ENCODE peak calls at places on chromosome 5, in ten cellular contexts. One of them, this sample, is unnamed.

GRCh38 chr5:37810311-37810710 is 29.5 kb downstream of the GDNF start:
- DNase-seq in sigmoid colon: no peak
- DNase-seq in trophoblast cell: no peak
- DNase-seq in IMR-90: peak; percentile 64
- DNase-seq in CD8-positive, alpha-beta T cell: no peak
- DNase-seq in pancreas: no peak
- DNase-seq in right lobe of liver: no peak
- DNase-seq in transverse colon: no peak
- DNase-seq in aorta: no peak
- DNase-seq in esophagus squamous epithelium: no peak
- DNase-seq in this sample: no peak

GRCh38 chr5:126680215-126680817 is 79.6 kb downstream of the PHAX start:
- DNase-seq in sigmoid colon: no peak
- DNase-seq in trophoblast cell: no peak
- DNase-seq in IMR-90: peak; percentile 19
- DNase-seq in CD8-positive, alpha-beta T cell: no peak
- DNase-seq in pancreas: no peak
- DNase-seq in right lobe of liver: no peak
- DNase-seq in transverse colon: peak; percentile 24
- DNase-seq in aorta: peak; percentile 50
- DNase-seq in esophagus squamous epithelium: no peak
- DNase-seq in this sample: no peak

GRCh38 chr5:91409304-91409703 is 26.2 kb upstream of the ARRDC3 start:
- DNase-seq in sigmoid colon: no peak
- DNase-seq in trophoblast cell: no peak
- DNase-seq in IMR-90: no peak
- DNase-seq in CD8-positive, alpha-beta T cell: no peak
- DNase-seq in pancreas: no peak
- DNase-seq in right lobe of liver: no peak
- DNase-seq in transverse colon: no peak
- DNase-seq in aorta: no peak
- DNase-seq in esophagus squamous epithelium: no peak
- DNase-seq in this sample: no peak

GRCh38 chr5:107306597-107306996 is 364.1 kb downstream of the EFNA5 start:
- DNase-seq in sigmoid colon: no peak
- DNase-seq in trophoblast cell: no peak
- DNase-seq in IMR-90: no peak
- DNase-seq in CD8-positive, alpha-beta T cell: no peak
- DNase-seq in pancreas: no peak
- DNase-seq in right lobe of liver: no peak
- DNase-seq in transverse colon: no peak
- DNase-seq in aorta: no peak
- DNase-seq in esophagus squamous epithelium: no peak
- DNase-seq in this sample: no peak

GRCh38 chr5:126600631-126601511 is at the start of gene PHAX:
- DNase-seq in sigmoid colon: peak; percentile 84
- DNase-seq in trophoblast cell: peak; percentile 79
- DNase-seq in IMR-90: peak; percentile 76
- DNase-seq in CD8-positive, alpha-beta T cell: peak; percentile 47
- DNase-seq in pancreas: peak; percentile 90
- DNase-seq in right lobe of liver: peak; percentile 86
- DNase-seq in transverse colon: peak; percentile 86
- DNase-seq in aorta: peak; percentile 82
- DNase-seq in esophagus squamous epithelium: no peak
- DNase-seq in this sample: peak; percentile 79

GRCh38 chr5:72857396-72857795 is 40.9 kb downstream of the TNPO1 start:
- DNase-seq in sigmoid colon: no peak
- DNase-seq in trophoblast cell: no peak
- DNase-seq in IMR-90: no peak
- DNase-seq in CD8-positive, alpha-beta T cell: no peak
- DNase-seq in pancreas: no peak
- DNase-seq in right lobe of liver: no peak
- DNase-seq in transverse colon: no peak
- DNase-seq in aorta: no peak
- DNase-seq in esophagus squamous epithelium: no peak
- DNase-seq in this sample: no peak

GRCh38 chr5:160199410-160199911 is 29.8 kb upstream of the FABP6 start:
- DNase-seq in sigmoid colon: peak; percentile 79
- DNase-seq in trophoblast cell: peak; percentile 36
- DNase-seq in IMR-90: peak; percentile 23
- DNase-seq in CD8-positive, alpha-beta T cell: peak; percentile 48
- DNase-seq in pancreas: peak; percentile 85
- DNase-seq in right lobe of liver: peak; percentile 76
- DNase-seq in transverse colon: peak; percentile 74
- DNase-seq in aorta: peak; percentile 81
- DNase-seq in esophagus squamous epithelium: peak; percentile 12
- DNase-seq in this sample: peak; percentile 79

GRCh38 chr5:77390222-77390621 is 101.9 kb downstream of the WDR41 start:
- DNase-seq in sigmoid colon: no peak
- DNase-seq in trophoblast cell: no peak
- DNase-seq in IMR-90: no peak
- DNase-seq in CD8-positive, alpha-beta T cell: no peak
- DNase-seq in pancreas: no peak
- DNase-seq in right lobe of liver: no peak
- DNase-seq in transverse colon: no peak
- DNase-seq in aorta: no peak
- DNase-seq in esophagus squamous epithelium: no peak
- DNase-seq in this sample: no peak

GRCh38 chr5:143174714-143175398 is 228.6 kb downstream of the NR3C1 start:
- DNase-seq in sigmoid colon: no peak
- DNase-seq in trophoblast cell: no peak
- DNase-seq in IMR-90: peak; percentile 58
- DNase-seq in CD8-positive, alpha-beta T cell: no peak
- DNase-seq in pancreas: no peak
- DNase-seq in right lobe of liver: no peak
- DNase-seq in transverse colon: no peak
- DNase-seq in aorta: no peak
- DNase-seq in esophagus squamous epithelium: no peak
- DNase-seq in this sample: no peak

GRCh38 chr5:175870820-175871447 is 444 bp upstream of the CPLX2 start:
- DNase-seq in sigmoid colon: no peak
- DNase-seq in trophoblast cell: no peak
- DNase-seq in IMR-90: no peak
- DNase-seq in CD8-positive, alpha-beta T cell: no peak
- DNase-seq in pancreas: no peak
- DNase-seq in right lobe of liver: no peak
- DNase-seq in transverse colon: no peak
- DNase-seq in aorta: no peak
- DNase-seq in esophagus squamous epithelium: no peak
- DNase-seq in this sample: no peak

GRCh38 chr5:103393131-103393754 is 134.7 kb downstream of the MACIR start:
- DNase-seq in sigmoid colon: peak; percentile 63
- DNase-seq in trophoblast cell: no peak
- DNase-seq in IMR-90: no peak
- DNase-seq in CD8-positive, alpha-beta T cell: no peak
- DNase-seq in pancreas: no peak
- DNase-seq in right lobe of liver: no peak
- DNase-seq in transverse colon: no peak
- DNase-seq in aorta: no peak
- DNase-seq in esophagus squamous epithelium: no peak
- DNase-seq in this sample: no peak

GRCh38 chr5:177509991-177510566 is 453 bp upstream of the DOK3 start:
- DNase-seq in sigmoid colon: no peak
- DNase-seq in trophoblast cell: no peak
- DNase-seq in IMR-90: no peak
- DNase-seq in CD8-positive, alpha-beta T cell: no peak
- DNase-seq in pancreas: peak; percentile 54
- DNase-seq in right lobe of liver: no peak
- DNase-seq in transverse colon: no peak
- DNase-seq in aorta: peak; percentile 49
- DNase-seq in esophagus squamous epithelium: no peak
- DNase-seq in this sample: no peak

GRCh38 chr5:124921694-124922093 is 175.3 kb upstream of the ZNF608 start:
- DNase-seq in sigmoid colon: no peak
- DNase-seq in trophoblast cell: no peak
- DNase-seq in IMR-90: no peak
- DNase-seq in CD8-positive, alpha-beta T cell: no peak
- DNase-seq in pancreas: no peak
- DNase-seq in right lobe of liver: no peak
- DNase-seq in transverse colon: no peak
- DNase-seq in aorta: no peak
- DNase-seq in esophagus squamous epithelium: no peak
- DNase-seq in this sample: no peak

GRCh38 chr5:124923131-124923530 is 176.7 kb upstream of the ZNF608 start:
- DNase-seq in sigmoid colon: no peak
- DNase-seq in trophoblast cell: no peak
- DNase-seq in IMR-90: peak; percentile 24
- DNase-seq in CD8-positive, alpha-beta T cell: no peak
- DNase-seq in pancreas: no peak
- DNase-seq in right lobe of liver: no peak
- DNase-seq in transverse colon: no peak
- DNase-seq in aorta: no peak
- DNase-seq in esophagus squamous epithelium: no peak
- DNase-seq in this sample: no peak

GRCh38 chr5:124920909-124921666 is 174.6 kb upstream of the ZNF608 start:
- DNase-seq in sigmoid colon: no peak
- DNase-seq in trophoblast cell: no peak
- DNase-seq in IMR-90: no peak
- DNase-seq in CD8-positive, alpha-beta T cell: no peak
- DNase-seq in pancreas: no peak
- DNase-seq in right lobe of liver: no peak
- DNase-seq in transverse colon: no peak
- DNase-seq in aorta: no peak
- DNase-seq in esophagus squamous epithelium: no peak
- DNase-seq in this sample: no peak

GRCh38 chr5:124924729-124925128 is 178.3 kb upstream of the ZNF608 start:
- DNase-seq in sigmoid colon: no peak
- DNase-seq in trophoblast cell: no peak
- DNase-seq in IMR-90: no peak
- DNase-seq in CD8-positive, alpha-beta T cell: no peak
- DNase-seq in pancreas: no peak
- DNase-seq in right lobe of liver: no peak
- DNase-seq in transverse colon: no peak
- DNase-seq in aorta: no peak
- DNase-seq in esophagus squamous epithelium: no peak
- DNase-seq in this sample: no peak

DNA sequence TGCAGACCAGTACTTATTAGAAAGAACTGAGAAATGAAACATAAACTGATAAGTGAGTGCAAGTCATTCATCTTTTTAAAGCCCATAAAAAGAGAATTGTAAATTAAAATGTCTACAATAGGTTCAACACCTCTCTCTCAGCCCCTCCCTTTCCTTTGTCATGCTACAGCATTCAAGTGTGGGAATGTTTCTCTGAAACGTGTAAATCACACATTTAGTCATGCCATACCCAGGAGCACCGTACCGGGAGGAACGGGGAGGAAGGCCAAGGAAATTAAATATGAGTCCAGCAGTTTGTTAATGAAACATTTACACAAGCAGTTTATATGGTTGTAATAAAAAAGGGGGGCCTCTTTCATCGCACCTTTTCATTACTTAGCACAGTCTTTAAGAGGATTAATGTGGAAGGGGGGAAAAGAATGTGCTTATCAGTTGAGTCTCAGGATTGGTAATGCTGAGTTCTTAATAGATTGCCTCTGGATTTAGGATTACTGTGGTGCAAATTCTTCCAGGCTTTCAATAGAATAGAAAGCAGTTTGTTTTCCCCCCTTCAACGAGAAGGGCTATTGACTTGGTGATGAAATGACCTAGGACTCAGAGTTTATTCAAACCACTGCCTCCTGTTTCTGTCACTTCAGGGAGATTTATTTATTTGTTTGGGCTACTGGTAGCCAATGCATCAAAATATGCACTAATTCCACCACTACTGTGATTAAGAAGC is 176.0 kb upstream of the ZNF608 start:
- DNase-seq in sigmoid colon: no peak
- DNase-seq in trophoblast cell: no peak
- DNase-seq in IMR-90: no peak
- DNase-seq in CD8-positive, alpha-beta T cell: no peak
- DNase-seq in pancreas: no peak
- DNase-seq in right lobe of liver: no peak
- DNase-seq in transverse colon: no peak
- DNase-seq in aorta: no peak
- DNase-seq in esophagus squamous epithelium: no peak
- DNase-seq in this sample: no peak
- H3K27ac ChIP-seq in sigmoid colon: peak overlapping the region; percentile 31
- H3K27ac ChIP-seq in trophoblast cell: no peak overlapping the region
- H3K27ac ChIP-seq in IMR-90: no peak overlapping the region
- H3K27ac ChIP-seq in CD8-positive, alpha-beta T cell: no peak overlapping the region
- H3K27ac ChIP-seq in pancreas: no peak overlapping the region
- H3K27ac ChIP-seq in right lobe of liver: no peak overlapping the region
- H3K27ac ChIP-seq in transverse colon: no peak overlapping the region
- H3K27ac ChIP-seq in aorta: no peak overlapping the region
- H3K27ac ChIP-seq in esophagus squamous epithelium: no peak overlapping the region
- H3K27ac ChIP-seq in this sample: no peak overlapping the region

GRCh38 chr5:96871686-96872085 is 4.6 kb upstream of the ERAP2 start:
- DNase-seq in sigmoid colon: no peak
- DNase-seq in trophoblast cell: no peak
- DNase-seq in IMR-90: no peak
- DNase-seq in CD8-positive, alpha-beta T cell: no peak
- DNase-seq in pancreas: no peak
- DNase-seq in right lobe of liver: no peak
- DNase-seq in transverse colon: no peak
- DNase-seq in aorta: no peak
- DNase-seq in esophagus squamous epithelium: no peak
- DNase-seq in this sample: no peak
- H3K27ac ChIP-seq in sigmoid colon: no peak overlapping the region
- H3K27ac ChIP-seq in trophoblast cell: no peak overlapping the region
- H3K27ac ChIP-seq in IMR-90: no peak overlapping the region
- H3K27ac ChIP-seq in CD8-positive, alpha-beta T cell: no peak overlapping the region
- H3K27ac ChIP-seq in pancreas: no peak overlapping the region
- H3K27ac ChIP-seq in right lobe of liver: no peak overlapping the region
- H3K27ac ChIP-seq in transverse colon: no peak overlapping the region
- H3K27ac ChIP-seq in aorta: no peak overlapping the region
- H3K27ac ChIP-seq in esophagus squamous epithelium: no peak overlapping the region
- H3K27ac ChIP-seq in this sample: no peak overlapping the region

GRCh38 chr5:6011199-6011598 is 367.1 kb downstream of the MED10 start:
- DNase-seq in sigmoid colon: no peak
- DNase-seq in trophoblast cell: no peak
- DNase-seq in IMR-90: no peak
- DNase-seq in CD8-positive, alpha-beta T cell: no peak
- DNase-seq in pancreas: no peak
- DNase-seq in right lobe of liver: no peak
- DNase-seq in transverse colon: no peak
- DNase-seq in aorta: no peak
- DNase-seq in esophagus squamous epithelium: no peak
- DNase-seq in this sample: no peak

DNA sequence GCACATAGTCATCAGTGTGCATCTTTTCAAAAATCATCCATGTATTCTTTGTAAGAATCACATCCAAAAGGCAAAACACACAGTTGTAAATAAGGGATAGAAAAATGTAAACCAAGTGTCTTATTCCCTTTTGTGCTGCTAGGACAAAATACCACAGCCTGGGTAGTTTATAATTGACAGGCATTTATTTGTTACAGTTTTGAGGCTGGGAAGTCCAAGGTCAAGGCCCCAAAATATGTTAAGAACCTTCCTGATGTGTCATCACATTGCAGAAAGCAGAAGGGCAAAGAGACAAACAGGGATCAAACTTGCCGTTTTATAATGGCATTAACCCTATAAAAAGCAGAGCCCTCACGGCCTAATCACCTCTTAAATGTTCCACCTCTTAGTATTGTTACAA is 364.9 kb downstream of the MED10 start:
- DNase-seq in sigmoid colon: no peak
- DNase-seq in trophoblast cell: no peak
- DNase-seq in IMR-90: no peak
- DNase-seq in CD8-positive, alpha-beta T cell: no peak
- DNase-seq in pancreas: no peak
- DNase-seq in right lobe of liver: no peak
- DNase-seq in transverse colon: no peak
- DNase-seq in aorta: no peak
- DNase-seq in esophagus squamous epithelium: no peak
- DNase-seq in this sample: no peak
- H3K27ac ChIP-seq in sigmoid colon: no peak overlapping the region
- H3K27ac ChIP-seq in trophoblast cell: no peak overlapping the region
- H3K27ac ChIP-seq in IMR-90: no peak overlapping the region
- H3K27ac ChIP-seq in CD8-positive, alpha-beta T cell: no peak overlapping the region
- H3K27ac ChIP-seq in pancreas: no peak overlapping the region
- H3K27ac ChIP-seq in right lobe of liver: no peak overlapping the region
- H3K27ac ChIP-seq in transverse colon: no peak overlapping the region
- H3K27ac ChIP-seq in aorta: no peak overlapping the region
- H3K27ac ChIP-seq in esophagus squamous epithelium: no peak overlapping the region
- H3K27ac ChIP-seq in this sample: no peak overlapping the region

GRCh38 chr5:17196686-17197085 is 20.7 kb upstream of the BASP1 start:
- DNase-seq in sigmoid colon: no peak
- DNase-seq in trophoblast cell: no peak
- DNase-seq in IMR-90: no peak
- DNase-seq in CD8-positive, alpha-beta T cell: no peak
- DNase-seq in pancreas: no peak
- DNase-seq in right lobe of liver: no peak
- DNase-seq in transverse colon: no peak
- DNase-seq in aorta: no peak
- DNase-seq in esophagus squamous epithelium: no peak
- DNase-seq in this sample: no peak
- H3K27ac ChIP-seq in sigmoid colon: no peak overlapping the region
- H3K27ac ChIP-seq in trophoblast cell: no peak overlapping the region
- H3K27ac ChIP-seq in IMR-90: no peak overlapping the region
- H3K27ac ChIP-seq in CD8-positive, alpha-beta T cell: no peak overlapping the region
- H3K27ac ChIP-seq in pancreas: no peak overlapping the region
- H3K27ac ChIP-seq in right lobe of liver: no peak overlapping the region
- H3K27ac ChIP-seq in transverse colon: no peak overlapping the region
- H3K27ac ChIP-seq in aorta: no peak overlapping the region
- H3K27ac ChIP-seq in esophagus squamous epithelium: no peak overlapping the region
- H3K27ac ChIP-seq in this sample: no peak overlapping the region